ENCODE peak calls at places on chromosomes 7 and 10, in nine cellular contexts. One of them, this sample, is unnamed.

GRCh38 chr7:70855373-70855772 is 276.6 kb upstream of the GALNT17 start:
- DNase-seq in cerebellar cortex: peak; percentile 45
- DNase-seq in NAMALWA: no peak
- DNase-seq in heart left ventricle: no peak
- DNase-seq in stimulated activated naive CD4-positive, alpha-beta T cell treated with Interleukin-2 at 50 U/mL for 16 hours: no peak
- DNase-seq in posterior cingulate gyrus: no peak
- DNase-seq in astrocyte: no peak
- DNase-seq in iPS-NIHi11: no peak
- DNase-seq in WERI-Rb-1: no peak
- DNase-seq in this sample: no peak

GRCh38 chr10:134205-134742 is 981 bp upstream of the ZMYND11 start:
- DNase-seq in cerebellar cortex: peak; percentile 42
- DNase-seq in NAMALWA: no peak
- DNase-seq in heart left ventricle: no peak
- DNase-seq in stimulated activated naive CD4-positive, alpha-beta T cell treated with Interleukin-2 at 50 U/mL for 16 hours: no peak
- DNase-seq in posterior cingulate gyrus: no peak
- DNase-seq in astrocyte: no peak
- DNase-seq in iPS-NIHi11: no peak
- DNase-seq in WERI-Rb-1: peak; percentile 8
- DNase-seq in this sample: no peak

GRCh38 chr7:50069613-50070012 is 23.4 kb downstream of the ZPBP start:
- DNase-seq in cerebellar cortex: no peak
- DNase-seq in NAMALWA: peak; percentile 25
- DNase-seq in heart left ventricle: peak; percentile 32
- DNase-seq in stimulated activated naive CD4-positive, alpha-beta T cell treated with Interleukin-2 at 50 U/mL for 16 hours: no peak
- DNase-seq in posterior cingulate gyrus: no peak
- DNase-seq in astrocyte: peak; percentile 2
- DNase-seq in iPS-NIHi11: peak; percentile 45
- DNase-seq in WERI-Rb-1: no peak
- DNase-seq in this sample: peak; percentile 35

GRCh38 chr10:106904209-106904608 is 260.3 kb downstream of the SORCS1 start:
- DNase-seq in cerebellar cortex: no peak
- DNase-seq in NAMALWA: no peak
- DNase-seq in heart left ventricle: no peak
- DNase-seq in stimulated activated naive CD4-positive, alpha-beta T cell treated with Interleukin-2 at 50 U/mL for 16 hours: no peak
- DNase-seq in posterior cingulate gyrus: no peak
- DNase-seq in astrocyte: no peak
- DNase-seq in iPS-NIHi11: no peak
- DNase-seq in WERI-Rb-1: no peak
- DNase-seq in this sample: no peak

GRCh38 chr7:22352812-22353340 is 4.1 kb downstream of the RAPGEF5 start:
- DNase-seq in cerebellar cortex: no peak
- DNase-seq in NAMALWA: no peak
- DNase-seq in heart left ventricle: no peak
- DNase-seq in stimulated activated naive CD4-positive, alpha-beta T cell treated with Interleukin-2 at 50 U/mL for 16 hours: no peak
- DNase-seq in posterior cingulate gyrus: no peak
- DNase-seq in astrocyte: no peak
- DNase-seq in iPS-NIHi11: no peak
- DNase-seq in WERI-Rb-1: no peak
- DNase-seq in this sample: no peak

GRCh38 chr10:51244739-51245138 is 170.5 kb downstream of the PRKG1 start:
- DNase-seq in cerebellar cortex: no peak
- DNase-seq in NAMALWA: no peak
- DNase-seq in heart left ventricle: no peak
- DNase-seq in stimulated activated naive CD4-positive, alpha-beta T cell treated with Interleukin-2 at 50 U/mL for 16 hours: no peak
- DNase-seq in posterior cingulate gyrus: no peak
- DNase-seq in astrocyte: peak; percentile 92
- DNase-seq in iPS-NIHi11: peak; percentile 49
- DNase-seq in WERI-Rb-1: no peak
- DNase-seq in this sample: peak; percentile 36

GRCh38 chr7:93194368-93194767 is 31.9 kb downstream of the HEPACAM2 start:
- DNase-seq in cerebellar cortex: no peak
- DNase-seq in NAMALWA: no peak
- DNase-seq in heart left ventricle: no peak
- DNase-seq in stimulated activated naive CD4-positive, alpha-beta T cell treated with Interleukin-2 at 50 U/mL for 16 hours: no peak
- DNase-seq in posterior cingulate gyrus: no peak
- DNase-seq in astrocyte: peak; percentile 2
- DNase-seq in iPS-NIHi11: no peak
- DNase-seq in WERI-Rb-1: no peak
- DNase-seq in this sample: no peak

GRCh38 chr7:1601956-1602355 is 32.1 kb upstream of the PSMG3 start:
- DNase-seq in cerebellar cortex: no peak
- DNase-seq in NAMALWA: no peak
- DNase-seq in heart left ventricle: no peak
- DNase-seq in stimulated activated naive CD4-positive, alpha-beta T cell treated with Interleukin-2 at 50 U/mL for 16 hours: no peak
- DNase-seq in posterior cingulate gyrus: no peak
- DNase-seq in astrocyte: no peak
- DNase-seq in iPS-NIHi11: no peak
- DNase-seq in WERI-Rb-1: peak; percentile 8
- DNase-seq in this sample: no peak

GRCh38 chr10:117603726-117604125 is 61.2 kb downstream of the EMX2 start:
- DNase-seq in cerebellar cortex: no peak
- DNase-seq in NAMALWA: no peak
- DNase-seq in heart left ventricle: no peak
- DNase-seq in stimulated activated naive CD4-positive, alpha-beta T cell treated with Interleukin-2 at 50 U/mL for 16 hours: no peak
- DNase-seq in posterior cingulate gyrus: no peak
- DNase-seq in astrocyte: no peak
- DNase-seq in iPS-NIHi11: no peak
- DNase-seq in WERI-Rb-1: no peak
- DNase-seq in this sample: no peak

GRCh38 chr7:106110885-106111670 is 1.0 kb downstream of the SYPL1 start:
- DNase-seq in cerebellar cortex: peak; percentile 44
- DNase-seq in NAMALWA: peak; percentile 73
- DNase-seq in heart left ventricle: no peak
- DNase-seq in stimulated activated naive CD4-positive, alpha-beta T cell treated with Interleukin-2 at 50 U/mL for 16 hours: no peak
- DNase-seq in posterior cingulate gyrus: no peak
- DNase-seq in astrocyte: no peak
- DNase-seq in iPS-NIHi11: no peak
- DNase-seq in WERI-Rb-1: no peak
- DNase-seq in this sample: peak; percentile 22

GRCh38 chr10:35643151-35643975 is 1.3 kb upstream of the FZD8 start:
- DNase-seq in cerebellar cortex: no peak
- DNase-seq in NAMALWA: no peak
- DNase-seq in heart left ventricle: peak; percentile 86
- DNase-seq in stimulated activated naive CD4-positive, alpha-beta T cell treated with Interleukin-2 at 50 U/mL for 16 hours: no peak
- DNase-seq in posterior cingulate gyrus: peak; percentile 67
- DNase-seq in astrocyte: peak; percentile 26
- DNase-seq in iPS-NIHi11: peak; percentile 61
- DNase-seq in WERI-Rb-1: peak; percentile 27
- DNase-seq in this sample: peak; percentile 72

GRCh38 chr10:60732240-60733188 is 45.8 kb upstream of the CDK1 start:
- DNase-seq in cerebellar cortex: no peak
- DNase-seq in NAMALWA: peak; percentile 26
- DNase-seq in heart left ventricle: no peak
- DNase-seq in stimulated activated naive CD4-positive, alpha-beta T cell treated with Interleukin-2 at 50 U/mL for 16 hours: peak; percentile 23
- DNase-seq in posterior cingulate gyrus: no peak
- DNase-seq in astrocyte: no peak
- DNase-seq in iPS-NIHi11: peak; percentile 17
- DNase-seq in WERI-Rb-1: peak; percentile 12
- DNase-seq in this sample: no peak

GRCh38 chr10:61779276-61779675 is 116.5 kb downstream of the CABCOCO1 start:
- DNase-seq in cerebellar cortex: no peak
- DNase-seq in NAMALWA: no peak
- DNase-seq in heart left ventricle: no peak
- DNase-seq in stimulated activated naive CD4-positive, alpha-beta T cell treated with Interleukin-2 at 50 U/mL for 16 hours: no peak
- DNase-seq in posterior cingulate gyrus: no peak
- DNase-seq in astrocyte: no peak
- DNase-seq in iPS-NIHi11: no peak
- DNase-seq in WERI-Rb-1: no peak
- DNase-seq in this sample: no peak

GRCh38 chr7:48424731-48425130 is 253.5 kb downstream of the ABCA13 start:
- DNase-seq in cerebellar cortex: peak; percentile 22
- DNase-seq in NAMALWA: peak; percentile 59
- DNase-seq in heart left ventricle: no peak
- DNase-seq in stimulated activated naive CD4-positive, alpha-beta T cell treated with Interleukin-2 at 50 U/mL for 16 hours: no peak
- DNase-seq in posterior cingulate gyrus: no peak
- DNase-seq in astrocyte: no peak
- DNase-seq in iPS-NIHi11: peak; percentile 46
- DNase-seq in WERI-Rb-1: peak; percentile 30
- DNase-seq in this sample: no peak

GRCh38 chr7:95066736-95067530 is 159.5 kb downstream of the PPP1R9A start:
- DNase-seq in cerebellar cortex: no peak
- DNase-seq in NAMALWA: no peak
- DNase-seq in heart left ventricle: no peak
- DNase-seq in stimulated activated naive CD4-positive, alpha-beta T cell treated with Interleukin-2 at 50 U/mL for 16 hours: no peak
- DNase-seq in posterior cingulate gyrus: no peak
- DNase-seq in astrocyte: peak; percentile 50
- DNase-seq in iPS-NIHi11: no peak
- DNase-seq in WERI-Rb-1: no peak
- DNase-seq in this sample: no peak

GRCh38 chr7:128235469-128235868 is 5.6 kb upstream of the LEP start:
- DNase-seq in cerebellar cortex: peak; percentile 77
- DNase-seq in NAMALWA: no peak
- DNase-seq in heart left ventricle: no peak
- DNase-seq in stimulated activated naive CD4-positive, alpha-beta T cell treated with Interleukin-2 at 50 U/mL for 16 hours: no peak
- DNase-seq in posterior cingulate gyrus: no peak
- DNase-seq in astrocyte: no peak
- DNase-seq in iPS-NIHi11: no peak
- DNase-seq in WERI-Rb-1: no peak
- DNase-seq in this sample: peak; percentile 43

GRCh38 chr7:80563561-80564327 is 51.9 kb upstream of the GNAT3 start:
- DNase-seq in cerebellar cortex: no peak
- DNase-seq in NAMALWA: no peak
- DNase-seq in heart left ventricle: no peak
- DNase-seq in stimulated activated naive CD4-positive, alpha-beta T cell treated with Interleukin-2 at 50 U/mL for 16 hours: no peak
- DNase-seq in posterior cingulate gyrus: no peak
- DNase-seq in astrocyte: no peak
- DNase-seq in iPS-NIHi11: no peak
- DNase-seq in WERI-Rb-1: no peak
- DNase-seq in this sample: no peak

GRCh38 chr7:19964198-19964597 is 190.8 kb upstream of the TMEM196 start:
- DNase-seq in cerebellar cortex: no peak
- DNase-seq in NAMALWA: no peak
- DNase-seq in heart left ventricle: no peak
- DNase-seq in stimulated activated naive CD4-positive, alpha-beta T cell treated with Interleukin-2 at 50 U/mL for 16 hours: no peak
- DNase-seq in posterior cingulate gyrus: no peak
- DNase-seq in astrocyte: peak; percentile 78
- DNase-seq in iPS-NIHi11: no peak
- DNase-seq in WERI-Rb-1: no peak
- DNase-seq in this sample: peak; percentile 69

GRCh38 chr10:80600251-80600650 is 62.5 kb downstream of the SH2D4B start:
- DNase-seq in cerebellar cortex: no peak
- DNase-seq in NAMALWA: no peak
- DNase-seq in heart left ventricle: no peak
- DNase-seq in stimulated activated naive CD4-positive, alpha-beta T cell treated with Interleukin-2 at 50 U/mL for 16 hours: no peak
- DNase-seq in posterior cingulate gyrus: no peak
- DNase-seq in astrocyte: no peak
- DNase-seq in iPS-NIHi11: no peak
- DNase-seq in WERI-Rb-1: no peak
- DNase-seq in this sample: no peak

GRCh38 chr7:42699415-42700178 is 212.3 kb downstream of the C7orf25 start:
- DNase-seq in cerebellar cortex: no peak
- DNase-seq in NAMALWA: no peak
- DNase-seq in heart left ventricle: no peak
- DNase-seq in stimulated activated naive CD4-positive, alpha-beta T cell treated with Interleukin-2 at 50 U/mL for 16 hours: no peak
- DNase-seq in posterior cingulate gyrus: no peak
- DNase-seq in astrocyte: no peak
- DNase-seq in iPS-NIHi11: no peak
- DNase-seq in WERI-Rb-1: no peak
- DNase-seq in this sample: no peak

GRCh38 chr7:94368371-94368791 is 26.3 kb upstream of the COL1A2 start:
- DNase-seq in cerebellar cortex: no peak
- DNase-seq in NAMALWA: no peak
- DNase-seq in heart left ventricle: no peak
- DNase-seq in stimulated activated naive CD4-positive, alpha-beta T cell treated with Interleukin-2 at 50 U/mL for 16 hours: no peak
- DNase-seq in posterior cingulate gyrus: no peak
- DNase-seq in astrocyte: peak; percentile 86
- DNase-seq in iPS-NIHi11: no peak
- DNase-seq in WERI-Rb-1: no peak
- DNase-seq in this sample: no peak

GRCh38 chr10:11197854-11198253 is 180.2 kb downstream of the CELF2 start:
- DNase-seq in cerebellar cortex: no peak
- DNase-seq in NAMALWA: no peak
- DNase-seq in heart left ventricle: no peak
- DNase-seq in stimulated activated naive CD4-positive, alpha-beta T cell treated with Interleukin-2 at 50 U/mL for 16 hours: no peak
- DNase-seq in posterior cingulate gyrus: no peak
- DNase-seq in astrocyte: no peak
- DNase-seq in iPS-NIHi11: no peak
- DNase-seq in WERI-Rb-1: no peak
- DNase-seq in this sample: no peak

GRCh38 chr10:129971381-129972144 is 7.5 kb upstream of the EBF3 start:
- DNase-seq in cerebellar cortex: no peak
- DNase-seq in NAMALWA: no peak
- DNase-seq in heart left ventricle: no peak
- DNase-seq in stimulated activated naive CD4-positive, alpha-beta T cell treated with Interleukin-2 at 50 U/mL for 16 hours: no peak
- DNase-seq in posterior cingulate gyrus: peak; percentile 12
- DNase-seq in astrocyte: no peak
- DNase-seq in iPS-NIHi11: peak; percentile 87
- DNase-seq in WERI-Rb-1: peak; percentile 71
- DNase-seq in this sample: peak; percentile 12

GRCh38 chr7:94414481-94414880 is 19.8 kb downstream of the COL1A2 start:
- DNase-seq in cerebellar cortex: no peak
- DNase-seq in NAMALWA: no peak
- DNase-seq in heart left ventricle: no peak
- DNase-seq in stimulated activated naive CD4-positive, alpha-beta T cell treated with Interleukin-2 at 50 U/mL for 16 hours: no peak
- DNase-seq in posterior cingulate gyrus: no peak
- DNase-seq in astrocyte: peak; percentile 69
- DNase-seq in iPS-NIHi11: no peak
- DNase-seq in WERI-Rb-1: no peak
- DNase-seq in this sample: no peak

GRCh38 chr7:128347573-128348147 is 4.0 kb upstream of the RBM28 start:
- DNase-seq in cerebellar cortex: peak; percentile 45
- DNase-seq in NAMALWA: peak; percentile 77
- DNase-seq in heart left ventricle: peak; percentile 53
- DNase-seq in stimulated activated naive CD4-positive, alpha-beta T cell treated with Interleukin-2 at 50 U/mL for 16 hours: peak; percentile 24
- DNase-seq in posterior cingulate gyrus: peak; percentile 74
- DNase-seq in astrocyte: no peak
- DNase-seq in iPS-NIHi11: peak; percentile 39
- DNase-seq in WERI-Rb-1: peak; percentile 74
- DNase-seq in this sample: peak; percentile 72

GRCh38 chr10:131043039-131043691 is 268.4 kb downstream of the TCERG1L start:
- DNase-seq in cerebellar cortex: peak; percentile 16
- DNase-seq in NAMALWA: peak; percentile 4
- DNase-seq in heart left ventricle: no peak
- DNase-seq in stimulated activated naive CD4-positive, alpha-beta T cell treated with Interleukin-2 at 50 U/mL for 16 hours: no peak
- DNase-seq in posterior cingulate gyrus: no peak
- DNase-seq in astrocyte: no peak
- DNase-seq in iPS-NIHi11: no peak
- DNase-seq in WERI-Rb-1: no peak
- DNase-seq in this sample: no peak

GRCh38 chr7:134502972-134503371 is 24.4 kb upstream of the AKR1B10 start:
- DNase-seq in cerebellar cortex: no peak
- DNase-seq in NAMALWA: no peak
- DNase-seq in heart left ventricle: no peak
- DNase-seq in stimulated activated naive CD4-positive, alpha-beta T cell treated with Interleukin-2 at 50 U/mL for 16 hours: no peak
- DNase-seq in posterior cingulate gyrus: no peak
- DNase-seq in astrocyte: no peak
- DNase-seq in iPS-NIHi11: no peak
- DNase-seq in WERI-Rb-1: no peak
- DNase-seq in this sample: no peak

GRCh38 chr10:4132216-4132556 is 347.2 kb upstream of the KLF6 start:
- DNase-seq in cerebellar cortex: no peak
- DNase-seq in NAMALWA: no peak
- DNase-seq in heart left ventricle: no peak
- DNase-seq in stimulated activated naive CD4-positive, alpha-beta T cell treated with Interleukin-2 at 50 U/mL for 16 hours: no peak
- DNase-seq in posterior cingulate gyrus: no peak
- DNase-seq in astrocyte: no peak
- DNase-seq in iPS-NIHi11: no peak
- DNase-seq in WERI-Rb-1: no peak
- DNase-seq in this sample: no peak

GRCh38 chr10:75329190-75329745 is 72.3 kb downstream of the ZNF503 start:
- DNase-seq in cerebellar cortex: no peak
- DNase-seq in NAMALWA: no peak
- DNase-seq in heart left ventricle: no peak
- DNase-seq in stimulated activated naive CD4-positive, alpha-beta T cell treated with Interleukin-2 at 50 U/mL for 16 hours: no peak
- DNase-seq in posterior cingulate gyrus: no peak
- DNase-seq in astrocyte: no peak
- DNase-seq in iPS-NIHi11: no peak
- DNase-seq in WERI-Rb-1: no peak
- DNase-seq in this sample: no peak

GRCh38 chr10:92850186-92850585 is 1.9 kb downstream of the EXOC6 start:
- DNase-seq in cerebellar cortex: no peak
- DNase-seq in NAMALWA: no peak
- DNase-seq in heart left ventricle: no peak
- DNase-seq in stimulated activated naive CD4-positive, alpha-beta T cell treated with Interleukin-2 at 50 U/mL for 16 hours: no peak
- DNase-seq in posterior cingulate gyrus: no peak
- DNase-seq in astrocyte: no peak
- DNase-seq in iPS-NIHi11: no peak
- DNase-seq in WERI-Rb-1: no peak
- DNase-seq in this sample: no peak

GRCh38 chr7:3649250-3649649 is 348.2 kb downstream of the SDK1 start:
- DNase-seq in cerebellar cortex: no peak
- DNase-seq in NAMALWA: peak; percentile 19
- DNase-seq in heart left ventricle: no peak
- DNase-seq in stimulated activated naive CD4-positive, alpha-beta T cell treated with Interleukin-2 at 50 U/mL for 16 hours: no peak
- DNase-seq in posterior cingulate gyrus: no peak
- DNase-seq in astrocyte: no peak
- DNase-seq in iPS-NIHi11: no peak
- DNase-seq in WERI-Rb-1: no peak
- DNase-seq in this sample: no peak

This sample was measured in Ammon's horn.